ENCODE peak calls at places on chromosomes 11 and 22, in nine cellular contexts. B, A, X, Y, P, O, J, Q and Z are unnamed samples.

GRCh38 chr11:33722579-33723234 is 13.5 kb downstream of the CD59 start:
- DNase-seq in B (peak; percentile 83), A (no peak), X (peak; percentile 43), Y (no peak), P (no peak), O (peak; percentile 67), J (no peak), Q (no peak), Z (no peak)

GRCh38 chr11:94623120-94623735 is 56.1 kb downstream of the PIWIL4 start:
- DNase-seq in B (no peak), A (no peak), X (peak; percentile 88), Y (peak; percentile 94), P (no peak), O (peak; percentile 79), J (no peak), Q (peak; percentile 68), Z (no peak)

GRCh38 chr11:67488155-67488480 is 5.3 kb downstream of the AIP start:
- DNase-seq in B (no peak), A (no peak), X (no peak), Y (no peak), P (no peak), O (no peak), J (no peak), Q (no peak), Z (no peak)

GRCh38 chr11:124799384-124800225 is 601 bp downstream of the MSANTD2 start:
- DNase-seq in B (peak; percentile 82), A (peak; percentile 26), X (peak; percentile 68), Y (peak; percentile 65), P (peak; percentile 87), O (peak; percentile 21), J (peak; percentile 16), Q (peak; percentile 28), Z (peak; percentile 24)

GRCh38 chr11:17384002-17384511 is 4.4 kb downstream of the KCNJ11 start:
- DNase-seq in B (peak; percentile 94), A (peak; percentile 67), X (peak; percentile 91), Y (peak; percentile 93), P (peak; percentile 91), O (peak; percentile 84), J (peak; percentile 65), Q (peak; percentile 79), Z (peak; percentile 51)

GRCh38 chr11:22703040-22703439 is 36.6 kb downstream of the GAS2 start:
- DNase-seq in B (no peak), A (no peak), X (peak; percentile 45), Y (peak; percentile 33), P (no peak), O (peak; percentile 51), J (no peak), Q (no peak), Z (no peak)

GRCh38 chr11:102940714-102941588 is 14.6 kb downstream of the MMP13 start:
- DNase-seq in B (no peak), A (no peak), X (peak; percentile 90), Y (peak; percentile 93), P (no peak), O (peak; percentile 76), J (no peak), Q (peak; percentile 66), Z (no peak)

GRCh38 chr11:27718346-27718852 is 18.1 kb upstream of the BDNF start:
- DNase-seq in B (peak; percentile 73), A (no peak), X (peak; percentile 98), Y (peak; percentile 93), P (no peak), O (peak; percentile 93), J (no peak), Q (no peak), Z (no peak)

GRCh38 chr22:38176170-38176741 is 5.4 kb downstream of the PLA2G6 start:
- DNase-seq in B (peak; percentile 80), A (peak; percentile 56), X (peak; percentile 86), Y (no peak), P (peak; percentile 92), O (peak; percentile 75), J (peak; percentile 80), Q (no peak), Z (no peak)

GRCh38 chr22:37145415-37146385 is 4.0 kb downstream of the IL2RB start:
- DNase-seq in B (no peak), A (no peak), X (peak; percentile 8), Y (no peak), P (peak; percentile 45), O (no peak), J (no peak), Q (no peak), Z (no peak)

GRCh38 chr11:34013893-34014571 is 37.5 kb upstream of the CAPRIN1 start:
- DNase-seq in B (no peak), A (no peak), X (no peak), Y (no peak), P (no peak), O (no peak), J (no peak), Q (no peak), Z (no peak)

GRCh38 chr11:11569936-11570491 is 51.8 kb downstream of the GALNT18 start:
- DNase-seq in B (peak; percentile 90), A (no peak), X (no peak), Y (no peak), P (peak; percentile 85), O (peak; percentile 15), J (no peak), Q (no peak), Z (no peak)

GRCh38 chr11:128835741-128836410 is 31.2 kb downstream of the KCNJ1 start:
- DNase-seq in B (no peak), A (no peak), X (no peak), Y (peak; percentile 29), P (no peak), O (no peak), J (peak; percentile 32), Q (no peak), Z (no peak)

DNA sequence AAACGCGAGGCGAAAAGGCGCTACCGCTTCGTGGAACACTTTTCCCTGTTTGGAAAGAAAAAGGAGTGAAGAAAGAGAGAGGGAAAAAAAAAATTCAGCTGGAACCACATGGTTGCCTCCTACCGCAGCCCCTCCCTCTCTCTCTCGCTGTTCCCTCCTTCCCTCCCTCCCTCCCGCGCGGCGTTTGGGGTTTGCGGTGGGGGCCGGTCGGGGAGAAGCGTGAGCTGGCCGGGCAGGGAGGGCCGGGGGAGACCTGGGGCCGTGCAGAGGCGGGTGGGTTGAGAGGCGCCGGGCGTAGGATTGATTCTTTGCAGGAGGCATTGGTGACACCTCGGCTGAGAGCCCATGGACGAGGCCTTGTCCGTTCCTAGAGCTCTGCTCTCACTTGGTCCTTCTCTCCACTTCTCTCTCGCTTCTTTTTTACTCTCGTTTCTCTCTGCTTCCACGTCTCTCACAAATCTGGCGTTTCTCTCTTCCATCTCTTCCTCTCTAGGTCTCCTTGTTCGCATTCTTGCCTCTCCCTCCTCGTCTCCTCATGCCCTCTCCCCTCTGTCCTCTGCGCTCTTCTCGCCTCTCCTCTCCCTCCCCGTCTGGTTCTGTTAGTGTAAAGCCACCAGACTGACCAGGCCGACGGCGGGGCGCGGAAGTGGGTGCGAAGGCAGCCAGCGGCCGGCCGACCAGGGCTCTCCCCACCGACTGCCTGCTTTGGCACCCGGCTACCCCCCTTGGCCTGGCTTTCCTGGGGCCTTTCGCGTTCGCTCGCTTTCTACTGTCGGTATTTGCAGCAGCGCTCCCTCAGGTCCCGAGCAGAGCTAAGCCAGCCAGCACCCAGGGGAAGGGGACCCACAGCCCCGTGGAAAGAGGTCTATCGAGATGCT is at the start of gene CLMP:
- DNase-seq in B (peak; percentile 89), A (no peak), X (peak; percentile 89), Y (peak; percentile 86), P (peak; percentile 89), O (peak; percentile 82), J (peak; percentile 75), Q (no peak), Z (no peak)
- H3K4me3 ChIP-seq in B (peak within 1 kb of the TSS; percentile 90), A (peak within 1 kb of the TSS; percentile 41), X (peak within 1 kb of the TSS; percentile 95), Y (peak within 1 kb of the TSS; percentile 82), P (peak within 1 kb of the TSS; percentile 45), O (peak within 1 kb of the TSS; percentile 83), J (peak within 1 kb of the TSS; percentile 65), Q (no peak within 1 kb of the TSS), Z (peak within 1 kb of the TSS; percentile 35)

DNA sequence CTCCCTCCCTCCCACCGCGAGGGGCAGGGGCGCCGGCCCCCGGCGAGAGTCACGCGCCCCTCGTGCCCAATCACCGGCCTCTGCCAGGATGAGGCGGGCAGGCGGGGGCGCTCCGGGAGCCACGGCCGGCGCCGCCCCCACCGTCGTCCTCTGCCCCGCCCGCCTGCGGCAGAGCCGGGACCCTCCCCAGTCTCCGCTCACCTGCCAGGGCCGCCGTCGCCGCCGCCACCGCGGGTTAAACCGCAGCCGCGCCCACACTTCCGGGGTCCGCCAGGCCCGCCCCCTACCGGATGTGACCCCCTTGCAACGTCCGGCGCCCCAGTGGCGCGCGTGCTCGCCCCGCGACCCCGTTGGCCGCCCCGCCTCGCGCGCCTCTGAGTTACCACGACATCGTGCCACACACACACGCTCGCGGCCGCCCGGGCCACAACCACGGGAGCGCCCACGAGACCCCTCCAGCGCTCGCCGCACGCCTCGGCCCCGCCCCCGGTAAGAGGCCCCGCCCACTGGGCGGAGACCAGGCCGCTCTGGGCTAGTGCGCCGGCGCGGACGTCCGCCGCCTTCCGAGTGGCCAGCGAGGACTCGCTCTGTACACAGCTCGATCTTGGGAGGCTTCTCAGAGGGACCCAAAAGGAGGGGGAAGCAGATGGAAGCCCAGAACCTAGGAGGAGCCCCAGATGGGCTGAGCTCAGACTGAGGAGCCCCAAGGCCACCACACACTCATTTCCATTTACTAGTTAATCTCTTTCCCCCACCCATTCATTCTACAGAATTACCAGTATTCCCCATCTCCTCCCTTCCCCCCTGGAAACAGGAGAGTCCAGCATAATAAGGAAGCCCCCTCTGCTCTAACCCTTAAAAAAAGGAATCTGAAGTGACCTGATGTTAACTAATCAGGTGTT is at the start of gene VPS37C:
- DNase-seq in B (peak; percentile 97), A (peak; percentile 87), X (peak; percentile 96), Y (peak; percentile 91), P (peak; percentile 97), O (peak; percentile 82), J (peak; percentile 85), Q (peak; percentile 88), Z (peak; percentile 83)
- H3K4me1 ChIP-seq in B (peaks cover 6% of the 10 kb centered on the region), A (peaks cover 24% of the 10 kb centered on the region), X (peaks cover 35% of the 10 kb centered on the region), Y (peaks cover 12% of the 10 kb centered on the region), P (peaks cover 23% of the 10 kb centered on the region), O (peaks cover 4% of the 10 kb centered on the region), J (peaks cover 16% of the 10 kb centered on the region), Q (peaks cover 16% of the 10 kb centered on the region), Z (peaks cover 5% of the 10 kb centered on the region)

DNA sequence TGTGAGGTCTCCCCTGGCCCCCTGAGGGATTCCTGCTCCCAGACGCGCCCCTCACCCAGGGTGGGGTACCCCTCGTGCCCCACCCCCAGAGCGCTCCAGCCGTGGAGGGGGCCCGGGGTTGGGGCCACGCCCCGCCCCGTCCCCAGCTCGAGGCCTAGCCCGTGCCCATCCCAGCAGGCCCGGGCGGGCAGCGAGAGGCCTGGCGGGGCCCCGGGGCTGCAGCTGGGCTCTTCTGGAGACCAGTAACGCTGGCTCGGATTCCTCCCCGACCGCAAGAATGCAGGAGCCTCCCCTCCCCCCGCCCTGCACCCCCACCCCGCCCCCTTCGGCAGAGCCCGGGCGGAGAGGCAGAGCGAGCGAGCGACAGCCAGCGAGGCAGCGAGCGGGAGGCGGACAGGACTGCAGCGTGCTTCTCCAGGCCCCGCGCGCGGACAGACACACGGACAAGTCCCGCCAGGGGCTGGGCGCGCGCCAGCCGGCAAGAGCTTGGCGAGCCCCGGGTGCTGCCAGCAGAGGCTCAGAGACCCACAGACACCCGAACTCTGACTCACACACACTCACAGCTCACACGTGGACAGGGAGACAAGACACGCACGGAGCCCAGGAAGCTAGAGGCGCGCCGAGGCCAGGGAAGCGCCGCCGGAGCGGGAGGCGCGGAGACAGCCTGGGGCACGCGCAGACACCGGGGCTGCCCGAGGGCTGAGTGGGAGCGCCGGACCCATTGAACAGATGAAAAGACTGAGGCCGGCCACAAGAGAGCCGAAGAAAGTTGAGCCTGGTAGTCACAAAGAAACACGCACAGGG is 15.2 kb downstream of the BCL9L start:
- DNase-seq in B (peak; percentile 93), A (peak; percentile 56), X (peak; percentile 93), Y (peak; percentile 92), P (peak; percentile 95), O (peak; percentile 94), J (peak; percentile 85), Q (no peak), Z (peak; percentile 58)
- H3K4me3 ChIP-seq in B (peak overlapping the region; percentile 14), A (peak overlapping the region; percentile 74), X (peak overlapping the region; percentile 80), Y (peak overlapping the region; percentile 55), P (peak overlapping the region; percentile 54), O (peak overlapping the region; percentile 32), J (peak overlapping the region; percentile 49), Q (no peak overlapping the region), Z (peak overlapping the region; percentile 49)

GRCh38 chr22:20424553-20424936 is 13.1 kb downstream of the SCARF2 start:
- DNase-seq in B (no peak), A (no peak), X (no peak), Y (no peak), P (no peak), O (no peak), J (no peak), Q (no peak), Z (no peak)
- H3K4me1 ChIP-seq in B (no peaks in the 10 kb centered on the region), A (peaks cover 7% of the 10 kb centered on the region), X (peaks cover 16% of the 10 kb centered on the region), Y (no peaks in the 10 kb centered on the region), P (peaks cover 5% of the 10 kb centered on the region), O (peaks cover 14% of the 10 kb centered on the region), J (peaks cover 12% of the 10 kb centered on the region), Q (no peaks in the 10 kb centered on the region), Z (peaks cover 16% of the 10 kb centered on the region)